ENCODE peak calls at places on chromosomes 3 and 15, in eight cellular contexts. W is H9; U is memory B cell; B is activated naive CD4-positive, alpha-beta T cell; R is tibial artery; P is AG08395; S is lower leg skin; O is choroid plexus epithelial cell. M is an unnamed sample.

GRCh38 chr3:128071771-128072453 is 19.7 kb downstream of the SEC61A1 start:
- DNase-seq in O (no peak), B (no peak), S (no peak), P (no peak), U (no peak), W (no peak), R (no peak), M (no peak)

GRCh38 chr3:170220871-170221270 is 1.4 kb upstream of the PRKCI start:
- DNase-seq in B (no peak), R (no peak), O (no peak), U (no peak), S (no peak), P (no peak), W (no peak), M (no peak)

GRCh38 chr15:74382004-74382816 is 14.8 kb upstream of the CYP11A1 start:
- DNase-seq in P (peak), W (peak), R (peak), B (peak), S (peak), U (peak), O (peak), M (peak)

GRCh38 chr15:35305906-35306305 is 220.8 kb upstream of the NANOGP8 start:
- DNase-seq in B (no peak), W (no peak), P (peak), U (no peak), S (no peak), O (peak), R (no peak), M (no peak)

GRCh38 chr3:194395767-194396527 is 3.1 kb downstream of the GP5 start:
- DNase-seq in U (no peak), P (peak), W (peak), R (peak), S (peak), B (peak), O (peak), M (no peak)

GRCh38 chr3:162141232-162141631 is 644.6 kb downstream of the OTOL1 start:
- DNase-seq in W (no peak), R (no peak), P (peak), S (no peak), B (no peak), O (peak), U (no peak), M (no peak)

GRCh38 chr3:196641278-196642058 is 2.0 kb downstream of the NRROS start:
- DNase-seq in W (no peak), P (no peak), S (no peak), O (no peak), R (peak), U (peak), B (no peak), M (no peak)

GRCh38 chr3:192879346-192880031 is 38.2 kb downstream of the MB21D2 start:
- DNase-seq in R (no peak), W (peak), P (peak), O (peak), S (peak), B (no peak), U (no peak), M (no peak)

GRCh38 chr3:65039754-65040210 is 352.0 kb upstream of the ADAMTS9 start:
- DNase-seq in W (no peak), B (no peak), U (no peak), O (peak), P (no peak), S (no peak), R (no peak), M (no peak)

GRCh38 chr3:13463618-13464400 is 16.3 kb upstream of the HDAC11 start:
- DNase-seq in S (no peak), U (no peak), P (no peak), W (no peak), O (no peak), B (no peak), R (peak), M (no peak)

GRCh38 chr3:11847607-11848006 is 922 bp upstream of the TAMM41 start:
- DNase-seq in R (no peak), S (no peak), P (no peak), O (no peak), W (no peak), B (no peak), U (no peak), M (no peak)

GRCh38 chr3:190306513-190307163 is 15.6 kb downstream of the CLDN1 start:
- DNase-seq in O (peak), P (no peak), R (no peak), U (no peak), W (no peak), B (no peak), S (peak), M (no peak)

GRCh38 chr3:23576379-23576959 is 229.3 kb upstream of the UBE2E1 start:
- DNase-seq in O (no peak), U (no peak), B (no peak), S (no peak), W (no peak), P (no peak), R (no peak), M (no peak)

GRCh38 chr15:88912500-88912921 is 668 bp downstream of the MFGE8 start:
- DNase-seq in P (no peak), B (no peak), S (no peak), W (no peak), O (peak), R (peak), U (no peak), M (peak)

M was measured in neural crest cell.